ENCODE peak calls at places on chromosomes 13 and 19, in nine cellular contexts. One of them, this sample, is unnamed.
A peak's percentile ranks its signal among the peaks of the same experiment; 100 is the strongest.

GRCh38 chr13:25059166-25059565 is 36.8 kb upstream of the PABPC3 start:
- DNase-seq in HFF-Myc: no peak
- DNase-seq in fibroblast of mammary gland: no peak
- DNase-seq in upper lobe of right lung: no peak
- DNase-seq in cardiac muscle cell: no peak
- DNase-seq in left lung: no peak
- DNase-seq in heart right ventricle: no peak
- DNase-seq in AG09309: no peak
- DNase-seq in MM.1S: no peak
- DNase-seq in this sample: no peak

GRCh38 chr13:31159306-31159705 is 2.4 kb downstream of the HSPH1 start:
- DNase-seq in upper lobe of right lung: no peak
- DNase-seq in HFF-Myc: no peak
- DNase-seq in cardiac muscle cell: no peak
- DNase-seq in AG09309: no peak
- DNase-seq in left lung: no peak
- DNase-seq in heart right ventricle: no peak
- DNase-seq in fibroblast of mammary gland: peak; percentile 28
- DNase-seq in MM.1S: no peak
- DNase-seq in this sample: no peak

GRCh38 chr19:39144487-39145071 is 19.0 kb downstream of the PAK4 start:
- DNase-seq in upper lobe of right lung: no peak
- DNase-seq in cardiac muscle cell: no peak
- DNase-seq in AG09309: no peak
- DNase-seq in MM.1S: no peak
- DNase-seq in heart right ventricle: no peak
- DNase-seq in HFF-Myc: no peak
- DNase-seq in left lung: no peak
- DNase-seq in fibroblast of mammary gland: peak; percentile 25
- DNase-seq in this sample: peak; percentile 31

GRCh38 chr13:102317593-102317992 is 84.3 kb downstream of the FGF14 start:
- DNase-seq in AG09309: no peak
- DNase-seq in cardiac muscle cell: peak; percentile 34
- DNase-seq in HFF-Myc: no peak
- DNase-seq in fibroblast of mammary gland: peak; percentile 90
- DNase-seq in heart right ventricle: peak; percentile 92
- DNase-seq in left lung: peak; percentile 40
- DNase-seq in MM.1S: no peak
- DNase-seq in upper lobe of right lung: peak; percentile 67
- DNase-seq in this sample: peak; percentile 5

GRCh38 chr13:97191615-97192014 is 30.5 kb upstream of the MBNL2 start:
- DNase-seq in MM.1S: no peak
- DNase-seq in fibroblast of mammary gland: no peak
- DNase-seq in upper lobe of right lung: no peak
- DNase-seq in heart right ventricle: no peak
- DNase-seq in cardiac muscle cell: no peak
- DNase-seq in left lung: no peak
- DNase-seq in AG09309: no peak
- DNase-seq in HFF-Myc: no peak
- DNase-seq in this sample: no peak

GRCh38 chr13:100423375-100423774 is 165.2 kb downstream of the GGACT start:
- DNase-seq in upper lobe of right lung: no peak
- DNase-seq in HFF-Myc: no peak
- DNase-seq in cardiac muscle cell: no peak
- DNase-seq in fibroblast of mammary gland: peak; percentile 46
- DNase-seq in AG09309: no peak
- DNase-seq in left lung: no peak
- DNase-seq in MM.1S: no peak
- DNase-seq in heart right ventricle: no peak
- DNase-seq in this sample: no peak

GRCh38 chr19:57308514-57308913 is 11.8 kb upstream of the ZNF543 start:
- DNase-seq in cardiac muscle cell: no peak
- DNase-seq in heart right ventricle: no peak
- DNase-seq in fibroblast of mammary gland: no peak
- DNase-seq in MM.1S: no peak
- DNase-seq in upper lobe of right lung: no peak
- DNase-seq in AG09309: no peak
- DNase-seq in HFF-Myc: no peak
- DNase-seq in left lung: no peak
- DNase-seq in this sample: no peak

GRCh38 chr19:48500830-48501445 is 10.7 kb downstream of the LMTK3 start:
- DNase-seq in cardiac muscle cell: no peak
- DNase-seq in left lung: no peak
- DNase-seq in heart right ventricle: no peak
- DNase-seq in AG09309: no peak
- DNase-seq in HFF-Myc: no peak
- DNase-seq in upper lobe of right lung: no peak
- DNase-seq in fibroblast of mammary gland: no peak
- DNase-seq in MM.1S: no peak
- DNase-seq in this sample: no peak

GRCh38 chr13:78100481-78100880 is 181.8 kb upstream of the EDNRB start:
- DNase-seq in left lung: no peak
- DNase-seq in cardiac muscle cell: no peak
- DNase-seq in MM.1S: no peak
- DNase-seq in AG09309: no peak
- DNase-seq in HFF-Myc: peak; percentile 15
- DNase-seq in heart right ventricle: no peak
- DNase-seq in upper lobe of right lung: no peak
- DNase-seq in fibroblast of mammary gland: peak; percentile 64
- DNase-seq in this sample: no peak

GRCh38 chr19:47479701-47480503 is 4.1 kb downstream of the KPTN start:
- DNase-seq in left lung: no peak
- DNase-seq in heart right ventricle: no peak
- DNase-seq in upper lobe of right lung: peak; percentile 82
- DNase-seq in MM.1S: no peak
- DNase-seq in AG09309: no peak
- DNase-seq in HFF-Myc: no peak
- DNase-seq in fibroblast of mammary gland: peak; percentile 28
- DNase-seq in cardiac muscle cell: peak; percentile 56
- DNase-seq in this sample: peak; percentile 13

GRCh38 chr19:42831221-42832019 is 48.1 kb downstream of the PSG1 start:
- DNase-seq in HFF-Myc: no peak
- DNase-seq in cardiac muscle cell: no peak
- DNase-seq in fibroblast of mammary gland: no peak
- DNase-seq in heart right ventricle: no peak
- DNase-seq in left lung: no peak
- DNase-seq in upper lobe of right lung: no peak
- DNase-seq in MM.1S: no peak
- DNase-seq in AG09309: no peak
- DNase-seq in this sample: no peak

GRCh38 chr19:51651216-51651846 is 4.7 kb upstream of the SIGLEC14 start:
- DNase-seq in cardiac muscle cell: no peak
- DNase-seq in upper lobe of right lung: no peak
- DNase-seq in left lung: peak; percentile 53
- DNase-seq in fibroblast of mammary gland: no peak
- DNase-seq in HFF-Myc: no peak
- DNase-seq in heart right ventricle: no peak
- DNase-seq in MM.1S: no peak
- DNase-seq in AG09309: no peak
- DNase-seq in this sample: no peak

GRCh38 chr13:99967498-99967883 is 4.1 kb downstream of the ZIC5 start:
- DNase-seq in HFF-Myc: no peak
- DNase-seq in AG09309: no peak
- DNase-seq in fibroblast of mammary gland: no peak
- DNase-seq in heart right ventricle: no peak
- DNase-seq in upper lobe of right lung: no peak
- DNase-seq in MM.1S: no peak
- DNase-seq in cardiac muscle cell: no peak
- DNase-seq in left lung: no peak
- DNase-seq in this sample: peak; percentile 51

GRCh38 chr13:25329706-25330105 is 28.3 kb downstream of the NUP58 start:
- DNase-seq in cardiac muscle cell: no peak
- DNase-seq in fibroblast of mammary gland: peak; percentile 71
- DNase-seq in MM.1S: no peak
- DNase-seq in left lung: no peak
- DNase-seq in AG09309: no peak
- DNase-seq in upper lobe of right lung: no peak
- DNase-seq in HFF-Myc: peak; percentile 15
- DNase-seq in heart right ventricle: no peak
- DNase-seq in this sample: no peak

GRCh38 chr13:95530178-95530577 is 22.3 kb upstream of the CLDN10 start:
- DNase-seq in AG09309: peak; percentile 20
- DNase-seq in cardiac muscle cell: no peak
- DNase-seq in heart right ventricle: no peak
- DNase-seq in upper lobe of right lung: no peak
- DNase-seq in left lung: peak; percentile 65
- DNase-seq in fibroblast of mammary gland: peak; percentile 20
- DNase-seq in HFF-Myc: no peak
- DNase-seq in MM.1S: peak; percentile 21
- DNase-seq in this sample: peak; percentile 72

GRCh38 chr19:38130399-38130798 is 93.6 kb downstream of the DPF1 start:
- DNase-seq in cardiac muscle cell: no peak
- DNase-seq in left lung: no peak
- DNase-seq in upper lobe of right lung: no peak
- DNase-seq in AG09309: no peak
- DNase-seq in MM.1S: no peak
- DNase-seq in fibroblast of mammary gland: no peak
- DNase-seq in HFF-Myc: no peak
- DNase-seq in heart right ventricle: no peak
- DNase-seq in this sample: no peak

GRCh38 chr13:51920786-51921185 is 59.0 kb downstream of the CCDC70 start:
- DNase-seq in cardiac muscle cell: no peak
- DNase-seq in fibroblast of mammary gland: no peak
- DNase-seq in heart right ventricle: no peak
- DNase-seq in MM.1S: no peak
- DNase-seq in AG09309: no peak
- DNase-seq in left lung: no peak
- DNase-seq in HFF-Myc: no peak
- DNase-seq in upper lobe of right lung: no peak
- DNase-seq in this sample: no peak

GRCh38 chr19:18254546-18255500 is 19.4 kb downstream of the IQCN start:
- DNase-seq in MM.1S: peak; percentile 37
- DNase-seq in HFF-Myc: no peak
- DNase-seq in cardiac muscle cell: no peak
- DNase-seq in upper lobe of right lung: no peak
- DNase-seq in heart right ventricle: no peak
- DNase-seq in fibroblast of mammary gland: no peak
- DNase-seq in left lung: no peak
- DNase-seq in AG09309: no peak
- DNase-seq in this sample: no peak
- H3K4me3 ChIP-seq in MM.1S: no peak overlapping the region
- H3K4me3 ChIP-seq in HFF-Myc: no peak overlapping the region
- H3K4me3 ChIP-seq in cardiac muscle cell: no peak overlapping the region
- H3K4me3 ChIP-seq in upper lobe of right lung: no peak overlapping the region
- H3K4me3 ChIP-seq in heart right ventricle: no peak overlapping the region
- H3K4me3 ChIP-seq in fibroblast of mammary gland: no peak overlapping the region
- H3K4me3 ChIP-seq in left lung: no peak overlapping the region
- H3K4me3 ChIP-seq in AG09309: no peak overlapping the region
- H3K4me3 ChIP-seq in this sample: no peak overlapping the region

GRCh38 chr13:40464991-40465390 is 201.4 kb downstream of the FOXO1 start:
- DNase-seq in heart right ventricle: no peak
- DNase-seq in cardiac muscle cell: no peak
- DNase-seq in fibroblast of mammary gland: no peak
- DNase-seq in left lung: no peak
- DNase-seq in AG09309: no peak
- DNase-seq in HFF-Myc: no peak
- DNase-seq in MM.1S: no peak
- DNase-seq in upper lobe of right lung: no peak
- DNase-seq in this sample: no peak

GRCh38 chr13:40466271-40466670 is 200.2 kb downstream of the FOXO1 start:
- DNase-seq in MM.1S: no peak
- DNase-seq in HFF-Myc: no peak
- DNase-seq in heart right ventricle: no peak
- DNase-seq in cardiac muscle cell: no peak
- DNase-seq in AG09309: no peak
- DNase-seq in left lung: no peak
- DNase-seq in fibroblast of mammary gland: no peak
- DNase-seq in upper lobe of right lung: no peak
- DNase-seq in this sample: no peak

GRCh38 chr13:40460116-40460515 is 206.3 kb downstream of the FOXO1 start:
- DNase-seq in upper lobe of right lung: no peak
- DNase-seq in MM.1S: no peak
- DNase-seq in cardiac muscle cell: no peak
- DNase-seq in left lung: no peak
- DNase-seq in AG09309: no peak
- DNase-seq in HFF-Myc: no peak
- DNase-seq in heart right ventricle: no peak
- DNase-seq in fibroblast of mammary gland: peak; percentile 12
- DNase-seq in this sample: no peak

GRCh38 chr13:40468227-40468838 is 198.1 kb downstream of the FOXO1 start:
- DNase-seq in AG09309: no peak
- DNase-seq in left lung: no peak
- DNase-seq in MM.1S: no peak
- DNase-seq in HFF-Myc: no peak
- DNase-seq in cardiac muscle cell: no peak
- DNase-seq in heart right ventricle: no peak
- DNase-seq in upper lobe of right lung: no peak
- DNase-seq in fibroblast of mammary gland: no peak
- DNase-seq in this sample: no peak

GRCh38 chr13:40464349-40464748 is 202.1 kb downstream of the FOXO1 start:
- DNase-seq in MM.1S: no peak
- DNase-seq in fibroblast of mammary gland: no peak
- DNase-seq in AG09309: no peak
- DNase-seq in upper lobe of right lung: no peak
- DNase-seq in heart right ventricle: no peak
- DNase-seq in HFF-Myc: no peak
- DNase-seq in left lung: no peak
- DNase-seq in cardiac muscle cell: no peak
- DNase-seq in this sample: no peak
- H3K4me3 ChIP-seq in MM.1S: no peak overlapping the region
- H3K4me3 ChIP-seq in fibroblast of mammary gland: no peak overlapping the region
- H3K4me3 ChIP-seq in AG09309: no peak overlapping the region
- H3K4me3 ChIP-seq in upper lobe of right lung: no peak overlapping the region
- H3K4me3 ChIP-seq in heart right ventricle: no peak overlapping the region
- H3K4me3 ChIP-seq in HFF-Myc: no peak overlapping the region
- H3K4me3 ChIP-seq in left lung: no peak overlapping the region
- H3K4me3 ChIP-seq in cardiac muscle cell: no peak overlapping the region
- H3K4me3 ChIP-seq in this sample: no peak overlapping the region

GRCh38 chr19:14030997-14031718 is 404 bp upstream of the IL27RA start:
- DNase-seq in HFF-Myc: no peak
- DNase-seq in AG09309: no peak
- DNase-seq in fibroblast of mammary gland: no peak
- DNase-seq in left lung: no peak
- DNase-seq in upper lobe of right lung: no peak
- DNase-seq in MM.1S: no peak
- DNase-seq in heart right ventricle: no peak
- DNase-seq in cardiac muscle cell: no peak
- DNase-seq in this sample: no peak
- H3K4me3 ChIP-seq in HFF-Myc: peak overlapping the region; percentile 74
- H3K4me3 ChIP-seq in AG09309: peak overlapping the region; percentile 85
- H3K4me3 ChIP-seq in fibroblast of mammary gland: peak overlapping the region; percentile 55
- H3K4me3 ChIP-seq in left lung: peak overlapping the region; percentile 58
- H3K4me3 ChIP-seq in upper lobe of right lung: peak overlapping the region; percentile 79
- H3K4me3 ChIP-seq in MM.1S: peak overlapping the region; percentile 86
- H3K4me3 ChIP-seq in heart right ventricle: peak overlapping the region; percentile 80
- H3K4me3 ChIP-seq in cardiac muscle cell: peak overlapping the region; percentile 57
- H3K4me3 ChIP-seq in this sample: peak overlapping the region; percentile 56

DNA sequence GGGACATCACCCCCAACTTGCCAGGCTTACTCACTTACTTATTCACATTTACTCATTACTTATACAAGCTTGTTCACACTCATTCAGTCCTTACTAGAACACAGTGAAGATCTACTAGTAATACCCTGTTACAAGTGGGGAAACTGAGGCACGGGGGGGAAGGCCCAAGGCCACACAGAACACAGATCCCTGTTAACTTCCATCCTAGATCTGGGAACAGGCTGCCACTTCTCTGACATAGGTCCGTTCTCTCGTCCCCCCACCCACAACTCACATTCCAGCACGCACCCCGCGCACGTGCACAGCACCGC is 1.5 kb upstream of the NRTN start:
- DNase-seq in left lung: no peak
- DNase-seq in AG09309: no peak
- DNase-seq in cardiac muscle cell: no peak
- DNase-seq in upper lobe of right lung: no peak
- DNase-seq in MM.1S: no peak
- DNase-seq in heart right ventricle: no peak
- DNase-seq in HFF-Myc: no peak
- DNase-seq in fibroblast of mammary gland: no peak
- DNase-seq in this sample: no peak
- H3K4me3 ChIP-seq in left lung: peak overlapping the region; percentile 22
- H3K4me3 ChIP-seq in AG09309: peak overlapping the region; percentile 40
- H3K4me3 ChIP-seq in cardiac muscle cell: no peak overlapping the region
- H3K4me3 ChIP-seq in upper lobe of right lung: peak overlapping the region; percentile 31
- H3K4me3 ChIP-seq in MM.1S: peak overlapping the region; percentile 60
- H3K4me3 ChIP-seq in heart right ventricle: peak overlapping the region; percentile 48
- H3K4me3 ChIP-seq in HFF-Myc: peak overlapping the region; percentile 11
- H3K4me3 ChIP-seq in fibroblast of mammary gland: no peak overlapping the region
- H3K4me3 ChIP-seq in this sample: peak overlapping the region; percentile 10

This sample was measured in astrocyte of the spinal cord.